ENCODE peak calls at places on chromosomes 7 and 10, in four cellular contexts. One of them, this sample, is unnamed.

GRCh38 chr10:25226775-25227682 is 52.2 kb downstream of the GPR158 start:
- DNase-seq in neuronal stem cell: peak
- DNase-seq in substantia nigra: peak
- DNase-seq in OCI-LY7: peak
- DNase-seq in this sample: peak

GRCh38 chr7:85776691-85777363 is 590.0 kb upstream of the SEMA3D start:
- DNase-seq in neuronal stem cell: no peak
- DNase-seq in OCI-LY7: no peak
- DNase-seq in substantia nigra: no peak
- DNase-seq in this sample: no peak

GRCh38 chr7:22582860-22583640 is 83.1 kb upstream of the STEAP1B start:
- DNase-seq in substantia nigra: no peak
- DNase-seq in neuronal stem cell: no peak
- DNase-seq in OCI-LY7: no peak
- DNase-seq in this sample: no peak

GRCh38 chr7:585229-585711 is 65.6 kb upstream of the PDGFA start:
- DNase-seq in neuronal stem cell: no peak
- DNase-seq in OCI-LY7: no peak
- DNase-seq in substantia nigra: no peak
- DNase-seq in this sample: no peak

GRCh38 chr7:150755473-150756099 is 18.4 kb downstream of the GIMAP5 start:
- DNase-seq in neuronal stem cell: no peak
- DNase-seq in OCI-LY7: no peak
- DNase-seq in substantia nigra: no peak
- DNase-seq in this sample: no peak

GRCh38 chr7:141012696-141013344 is 1.9 kb downstream of the MRPS33 start:
- DNase-seq in substantia nigra: no peak
- DNase-seq in OCI-LY7: no peak
- DNase-seq in neuronal stem cell: no peak
- DNase-seq in this sample: no peak

GRCh38 chr10:58335306-58336005 is 650 bp downstream of the UBE2D1 start:
- DNase-seq in neuronal stem cell: no peak
- DNase-seq in OCI-LY7: no peak
- DNase-seq in substantia nigra: peak
- DNase-seq in this sample: peak

GRCh38 chr7:76294344-76295024 is 8.0 kb upstream of the HSPB1 start:
- DNase-seq in OCI-LY7: peak
- DNase-seq in substantia nigra: peak
- DNase-seq in neuronal stem cell: no peak
- DNase-seq in this sample: peak

GRCh38 chr7:151446412-151446811 is 6.5 kb upstream of the CRYGN start:
- DNase-seq in OCI-LY7: no peak
- DNase-seq in neuronal stem cell: no peak
- DNase-seq in substantia nigra: no peak
- DNase-seq in this sample: no peak

GRCh38 chr10:93542358-93542791 is 24.1 kb upstream of the FFAR4 start:
- DNase-seq in neuronal stem cell: no peak
- DNase-seq in substantia nigra: peak
- DNase-seq in OCI-LY7: no peak
- DNase-seq in this sample: no peak

GRCh38 chr10:32377458-32378370 is 30.8 kb upstream of the EPC1 start:
- DNase-seq in neuronal stem cell: peak
- DNase-seq in OCI-LY7: peak
- DNase-seq in substantia nigra: no peak
- DNase-seq in this sample: peak

GRCh38 chr7:85186083-85186520 is 754 bp downstream of the SEMA3D start:
- DNase-seq in neuronal stem cell: peak
- DNase-seq in OCI-LY7: no peak
- DNase-seq in substantia nigra: peak
- DNase-seq in this sample: no peak

GRCh38 chr10:35203744-35204143 is 77.1 kb downstream of the CREM start:
- DNase-seq in substantia nigra: no peak
- DNase-seq in neuronal stem cell: no peak
- DNase-seq in OCI-LY7: no peak
- DNase-seq in this sample: no peak

GRCh38 chr10:69696073-69696731 is 66.2 kb downstream of the FAM241B start:
- DNase-seq in neuronal stem cell: peak
- DNase-seq in substantia nigra: no peak
- DNase-seq in OCI-LY7: no peak
- DNase-seq in this sample: peak

GRCh38 chr7:111735661-111736323 is 173.5 kb upstream of the IMMP2L start:
- DNase-seq in neuronal stem cell: peak
- DNase-seq in substantia nigra: peak
- DNase-seq in OCI-LY7: peak
- DNase-seq in this sample: peak

GRCh38 chr7:110010379-110010778 is 1080.5 kb upstream of the LRRN3 start:
- DNase-seq in substantia nigra: no peak
- DNase-seq in neuronal stem cell: no peak
- DNase-seq in OCI-LY7: no peak
- DNase-seq in this sample: no peak

GRCh38 chr7:11436773-11437524 is 395.0 kb downstream of the THSD7A start:
- DNase-seq in substantia nigra: no peak
- DNase-seq in OCI-LY7: no peak
- DNase-seq in neuronal stem cell: no peak
- DNase-seq in this sample: no peak

GRCh38 chr10:86313621-86314041 is 53.0 kb downstream of the GRID1 start:
- DNase-seq in OCI-LY7: no peak
- DNase-seq in neuronal stem cell: no peak
- DNase-seq in substantia nigra: peak
- DNase-seq in this sample: no peak

GRCh38 chr10:7354330-7355047 is 56.3 kb downstream of the SFMBT2 start:
- DNase-seq in OCI-LY7: no peak
- DNase-seq in neuronal stem cell: no peak
- DNase-seq in substantia nigra: no peak
- DNase-seq in this sample: no peak

GRCh38 chr10:132319853-132320669 is 11.9 kb upstream of the LRRC27 start:
- DNase-seq in neuronal stem cell: no peak
- DNase-seq in OCI-LY7: no peak
- DNase-seq in substantia nigra: no peak
- DNase-seq in this sample: no peak

GRCh38 chr10:124641282-124642075 is 102.7 kb downstream of the FAM53B start:
- DNase-seq in substantia nigra: no peak
- DNase-seq in neuronal stem cell: no peak
- DNase-seq in OCI-LY7: no peak
- DNase-seq in this sample: no peak

GRCh38 chr7:41648506-41648905 is 54.4 kb downstream of the INHBA start:
- DNase-seq in OCI-LY7: no peak
- DNase-seq in neuronal stem cell: no peak
- DNase-seq in substantia nigra: no peak
- DNase-seq in this sample: no peak

GRCh38 chr10:32141018-32141807 is 85.0 kb upstream of the KIF5B start:
- DNase-seq in neuronal stem cell: no peak
- DNase-seq in OCI-LY7: no peak
- DNase-seq in substantia nigra: no peak
- DNase-seq in this sample: no peak

GRCh38 chr10:93437000-93437945 is 44.9 kb downstream of the MYOF start:
- DNase-seq in neuronal stem cell: no peak
- DNase-seq in OCI-LY7: no peak
- DNase-seq in substantia nigra: no peak
- DNase-seq in this sample: peak

GRCh38 chr7:23117841-23118240 is 12.3 kb downstream of the KLHL7 start:
- DNase-seq in neuronal stem cell: no peak
- DNase-seq in OCI-LY7: no peak
- DNase-seq in substantia nigra: no peak
- DNase-seq in this sample: no peak

GRCh38 chr10:13349776-13350274 is 1.7 kb upstream of the SEPHS1 start:
- DNase-seq in OCI-LY7: peak
- DNase-seq in substantia nigra: peak
- DNase-seq in neuronal stem cell: no peak
- DNase-seq in this sample: no peak

GRCh38 chr10:87862644-87863101 is 660 bp downstream of the KLLN start:
- DNase-seq in substantia nigra: no peak
- DNase-seq in neuronal stem cell: no peak
- DNase-seq in OCI-LY7: no peak
- DNase-seq in this sample: no peak

GRCh38 chr7:66076459-66077329 is 1.1 kb downstream of the ASL start:
- DNase-seq in OCI-LY7: peak
- DNase-seq in neuronal stem cell: no peak
- DNase-seq in substantia nigra: no peak
- DNase-seq in this sample: no peak
- H3K27ac ChIP-seq in OCI-LY7: no peak
- H3K27ac ChIP-seq in neuronal stem cell: no peak
- H3K27ac ChIP-seq in substantia nigra: no peak
- H3K27ac ChIP-seq in this sample: peak

DNA sequence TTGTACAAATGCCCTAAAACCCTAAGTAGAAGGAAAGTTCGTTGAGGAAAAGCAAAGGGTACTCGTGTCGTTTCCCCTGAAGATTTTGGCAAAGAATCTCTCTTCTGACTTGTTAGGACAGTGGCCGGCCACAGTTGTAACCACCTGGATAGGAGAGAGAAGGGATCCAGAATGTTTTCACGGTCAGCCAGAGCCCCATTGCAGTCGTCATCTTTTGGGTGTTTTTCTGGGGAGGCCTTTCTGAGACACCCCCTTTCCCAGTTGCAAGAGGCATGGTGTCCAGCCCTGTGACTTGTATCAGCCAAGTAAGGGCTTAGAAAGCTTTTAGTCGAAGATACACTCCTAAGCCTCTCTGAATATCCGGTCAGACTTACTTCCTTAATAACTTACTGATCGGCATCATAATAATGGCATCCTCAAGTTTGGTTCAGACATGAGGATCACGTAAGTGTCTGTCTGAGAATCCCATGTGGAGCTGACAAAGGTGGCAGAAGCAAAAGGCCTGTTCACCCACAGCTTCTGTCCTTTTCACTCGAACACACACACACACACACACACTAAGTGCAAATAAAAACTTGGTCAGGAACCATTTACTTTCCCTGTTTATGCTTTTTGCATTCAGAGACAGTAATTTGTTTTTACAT is 435.7 kb upstream of the GALNT17 start:
- DNase-seq in substantia nigra: no peak
- DNase-seq in OCI-LY7: peak
- DNase-seq in neuronal stem cell: peak
- DNase-seq in this sample: no peak
- H3K27ac ChIP-seq in substantia nigra: no peak
- H3K27ac ChIP-seq in OCI-LY7: no peak
- H3K27ac ChIP-seq in neuronal stem cell: no peak
- H3K27ac ChIP-seq in this sample: no peak

DNA sequence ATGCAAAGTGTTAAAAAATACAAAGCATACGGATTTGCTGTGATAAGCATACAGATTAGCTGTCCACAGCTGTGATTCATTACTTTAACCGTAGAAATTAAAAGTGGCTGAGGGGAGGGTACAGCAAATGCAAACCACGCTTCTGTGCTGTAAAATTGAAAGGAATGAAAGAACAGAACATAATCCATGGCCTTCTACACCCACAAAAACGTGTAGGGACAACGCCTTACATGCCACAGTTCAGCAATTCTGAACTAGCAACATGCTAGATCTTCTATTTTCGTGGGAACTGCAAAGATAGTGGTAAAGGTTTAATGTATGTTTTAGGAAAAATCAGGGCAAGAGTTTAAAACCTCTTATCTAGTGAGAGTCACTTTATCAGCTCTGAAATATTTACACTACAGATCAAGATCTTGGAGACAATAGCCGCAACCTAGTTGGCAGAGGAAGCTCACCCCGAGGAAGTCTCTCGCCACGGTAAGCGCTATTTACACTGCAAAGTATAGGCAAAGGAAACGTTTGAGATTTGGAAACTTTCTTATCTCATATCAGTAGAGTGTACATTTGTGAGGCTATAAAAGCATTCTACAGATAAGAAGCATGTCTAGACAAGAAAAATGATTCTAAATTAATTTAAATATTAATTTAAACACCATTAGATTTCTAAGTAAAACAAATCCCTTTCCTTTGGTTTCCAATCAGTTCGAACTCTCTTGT is 193.6 kb downstream of the MLLT10 start:
- DNase-seq in substantia nigra: no peak
- DNase-seq in OCI-LY7: no peak
- DNase-seq in neuronal stem cell: no peak
- DNase-seq in this sample: no peak
- H3K27ac ChIP-seq in substantia nigra: no peak
- H3K27ac ChIP-seq in OCI-LY7: no peak
- H3K27ac ChIP-seq in neuronal stem cell: peak
- H3K27ac ChIP-seq in this sample: no peak

GRCh38 chr7:132417037-132417906 is 159.0 kb downstream of the PLXNA4 start:
- DNase-seq in substantia nigra: no peak
- DNase-seq in OCI-LY7: no peak
- DNase-seq in neuronal stem cell: no peak
- DNase-seq in this sample: no peak
- H3K27ac ChIP-seq in substantia nigra: no peak
- H3K27ac ChIP-seq in OCI-LY7: no peak
- H3K27ac ChIP-seq in neuronal stem cell: no peak
- H3K27ac ChIP-seq in this sample: no peak

DNA sequence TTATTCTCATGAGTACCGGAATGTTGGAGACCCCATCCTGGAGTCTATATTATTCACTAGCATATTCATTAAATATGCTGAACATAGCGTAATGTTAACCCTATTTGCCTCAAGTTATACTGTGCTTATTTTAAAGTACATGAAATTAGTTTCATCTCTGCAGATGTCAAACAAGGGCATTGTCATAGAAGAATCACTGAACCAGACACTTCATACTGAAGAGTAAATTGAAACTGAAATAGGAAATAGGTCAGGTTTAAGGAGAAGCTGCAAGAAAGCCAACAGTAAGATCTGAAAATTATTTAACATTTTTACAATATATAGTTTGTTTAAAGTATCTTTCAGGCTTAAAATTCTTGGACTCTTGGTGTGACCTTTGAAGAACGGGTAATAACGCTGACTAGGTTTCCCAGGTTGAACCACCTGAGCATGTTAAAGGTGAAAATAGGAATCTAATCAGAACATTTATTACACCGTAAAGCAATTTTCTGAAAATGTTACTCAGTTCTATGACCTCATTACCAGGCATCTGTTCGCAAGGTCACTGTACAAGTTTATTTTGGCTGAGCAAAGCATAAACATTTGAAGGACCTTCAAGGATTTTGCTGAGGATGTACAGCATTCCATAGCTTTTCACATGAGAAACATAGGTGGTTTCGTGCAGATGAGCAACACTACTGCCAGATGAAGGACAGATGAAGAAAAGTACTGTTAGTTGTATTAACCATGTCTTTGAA is 82.7 kb downstream of the REEP3 start:
- DNase-seq in OCI-LY7: no peak
- DNase-seq in neuronal stem cell: no peak
- DNase-seq in substantia nigra: no peak
- DNase-seq in this sample: no peak
- H3K27ac ChIP-seq in OCI-LY7: no peak
- H3K27ac ChIP-seq in neuronal stem cell: no peak
- H3K27ac ChIP-seq in substantia nigra: no peak
- H3K27ac ChIP-seq in this sample: no peak

GRCh38 chr10:113476191-113476590 is 76.7 kb upstream of the HABP2 start:
- DNase-seq in OCI-LY7: no peak
- DNase-seq in substantia nigra: no peak
- DNase-seq in neuronal stem cell: no peak
- DNase-seq in this sample: no peak
- H3K27ac ChIP-seq in OCI-LY7: no peak
- H3K27ac ChIP-seq in substantia nigra: no peak
- H3K27ac ChIP-seq in neuronal stem cell: no peak
- H3K27ac ChIP-seq in this sample: no peak

This sample was measured in HCT116.